ENCODE peak calls at places on chromosomes 7 and 10, in nine cellular contexts. Y is stimulated activated CD4-positive, alpha-beta T cell treated with anti-CD3 and anti-CD28 coated beads, Interleukin-2, amount 100 ng/mL, for 24 hours; P is BJ; L is T-helper 17 cell; W is posterior cingulate gyrus; X is AG08396; B is EL; O is psoas muscle; T is caudate nucleus. D is an unnamed sample.
A peak's percentile ranks its signal among the peaks of the same experiment; 100 is the strongest.

GRCh38 chr7:26553582-26553981 is 261.9 kb downstream of the SNX10 start:
- DNase-seq in Y (no peak), P (no peak), L (no peak), W (no peak), X (no peak), B (no peak), O (no peak), T (no peak), D (no peak)

GRCh38 chr7:6615853-6616555 is 594 bp downstream of the ZNF853 start:
- DNase-seq in Y (no peak), P (no peak), L (no peak), W (peak; percentile 86), X (no peak), B (no peak), O (peak; percentile 64), T (no peak), D (no peak)

GRCh38 chr10:3720228-3721019 is 64.6 kb downstream of the KLF6 start:
- DNase-seq in Y (no peak), P (no peak), L (no peak), W (no peak), X (peak; percentile 69), B (peak; percentile 51), O (peak; percentile 81), T (no peak), D (peak; percentile 52)

GRCh38 chr10:101224060-101224909 is 5.0 kb downstream of the LBX1 start:
- DNase-seq in Y (no peak), P (no peak), L (no peak), W (peak; percentile 20), X (no peak), B (no peak), O (no peak), T (no peak), D (no peak)

GRCh38 chr10:111207525-111207924 is 130.7 kb downstream of the ADRA2A start:
- DNase-seq in Y (peak; percentile 27), P (no peak), L (no peak), W (no peak), X (no peak), B (no peak), O (no peak), T (no peak), D (no peak)

GRCh38 chr7:78412216-78412858 is 613.8 kb downstream of the PHTF2 start:
- DNase-seq in Y (no peak), P (no peak), L (no peak), W (no peak), X (no peak), B (peak; percentile 38), O (no peak), T (no peak), D (peak; percentile 61)

GRCh38 chr7:84258628-84259027 is 64.0 kb upstream of the SEMA3A start:
- DNase-seq in Y (no peak), P (peak; percentile 58), L (no peak), W (no peak), X (no peak), B (peak; percentile 38), O (no peak), T (no peak), D (peak; percentile 70)

GRCh38 chr10:124044143-124044862 is 49.1 kb downstream of the CHST15 start:
- DNase-seq in Y (no peak), P (no peak), L (no peak), W (no peak), X (no peak), B (no peak), O (peak; percentile 86), T (no peak), D (no peak)

GRCh38 chr7:76262683-76263402 is 39.6 kb upstream of the HSPB1 start:
- DNase-seq in Y (peak; percentile 56), P (no peak), L (no peak), W (no peak), X (peak; percentile 79), B (peak; percentile 67), O (no peak), T (no peak), D (peak; percentile 72)

GRCh38 chr10:29392376-29393021 is 103.6 kb downstream of the LYZL1 start:
- DNase-seq in Y (peak; percentile 43), P (no peak), L (no peak), W (no peak), X (peak; percentile 51), B (peak; percentile 55), O (no peak), T (no peak), D (peak; percentile 57)

GRCh38 chr7:131370523-131370968 is 42.9 kb downstream of the MKLN1 start:
- DNase-seq in Y (no peak), P (no peak), L (no peak), W (no peak), X (peak; percentile 23), B (peak; percentile 76), O (no peak), T (no peak), D (peak; percentile 79)

GRCh38 chr7:48139461-48139860 is 31.8 kb upstream of the ABCA13 start:
- DNase-seq in Y (no peak), P (no peak), L (no peak), W (no peak), X (no peak), B (peak; percentile 35), O (no peak), T (no peak), D (peak; percentile 55)

GRCh38 chr7:30252885-30253795 is 31.3 kb upstream of the ZNRF2 start:
- DNase-seq in Y (no peak), P (no peak), L (no peak), W (no peak), X (no peak), B (peak; percentile 39), O (peak; percentile 77), T (peak; percentile 4), D (peak; percentile 18)

GRCh38 chr10:102628451-102628911 is 15.8 kb upstream of the TRIM8 start:
- DNase-seq in Y (no peak), P (no peak), L (no peak), W (peak; percentile 96), X (no peak), B (peak; percentile 62), O (peak; percentile 85), T (peak; percentile 67), D (peak; percentile 51)

D was measured in EH.